ENCODE peak calls at places on chromosomes 3 and 15, in nine cellular contexts. H is AG04450, Z is esophagus muscularis mucosa, X is thoracic aorta, L is hepatocyte, W is heart right ventricle, J is mammary epithelial cell, M is H9, B is cardiac muscle cell. A is an unnamed sample.

GRCh38 chr15:27220199-27220598 is 249.2 kb downstream of the GABRG3 start:
- DNase-seq in H (no peak), Z (no peak), X (no peak), L (no peak), W (no peak), J (no peak), M (no peak), B (no peak), A (no peak)

GRCh38 chr15:73941044-73941443 is 14.8 kb downstream of the LOXL1 start:
- DNase-seq in H (peak; percentile 88), Z (no peak), X (peak; percentile 72), L (peak; percentile 68), W (no peak), J (no peak), M (no peak), B (peak; percentile 84), A (no peak)

GRCh38 chr15:35047528-35047927 is 37.6 kb downstream of the NANOGP8 start:
- DNase-seq in H (no peak), Z (no peak), X (no peak), L (no peak), W (no peak), J (no peak), M (no peak), B (no peak), A (no peak)

GRCh38 chr15:51757463-51757862 is 6.1 kb downstream of the TMOD2 start:
- DNase-seq in H (no peak), Z (no peak), X (no peak), L (no peak), W (no peak), J (no peak), M (peak; percentile 32), B (no peak), A (no peak)

GRCh38 chr3:196220587-196220986 is 4.3 kb downstream of the SLC51A start:
- DNase-seq in H (no peak), Z (no peak), X (no peak), L (no peak), W (peak; percentile 26), J (no peak), M (no peak), B (no peak), A (no peak)

GRCh38 chr3:38579551-38580449 is 69.7 kb downstream of the SCN5A start:
- DNase-seq in H (no peak), Z (peak; percentile 78), X (no peak), L (no peak), W (peak; percentile 53), J (no peak), M (peak; percentile 33), B (no peak), A (no peak)

GRCh38 chr15:51647128-51647562 is 24.6 kb upstream of the DMXL2 start:
- DNase-seq in H (no peak), Z (no peak), X (no peak), L (no peak), W (peak; percentile 51), J (peak; percentile 79), M (no peak), B (peak; percentile 74), A (no peak)

GRCh38 chr15:63107895-63108546 is 13.6 kb upstream of the LACTB start:
- DNase-seq in H (peak; percentile 100), Z (no peak), X (no peak), L (peak; percentile 71), W (no peak), J (peak; percentile 95), M (no peak), B (peak; percentile 100), A (no peak)

GRCh38 chr3:86416334-86416733 is 574.6 kb downstream of the VGLL3 start:
- DNase-seq in H (no peak), Z (no peak), X (no peak), L (no peak), W (no peak), J (peak; percentile 55), M (peak; percentile 31), B (no peak), A (no peak)

GRCh38 chr3:11734-12133 is 184.8 kb upstream of the CHL1 start:
- DNase-seq in H (no peak), Z (no peak), X (no peak), L (peak; percentile 33), W (no peak), J (no peak), M (peak; percentile 37), B (peak; percentile 8), A (no peak)

GRCh38 chr3:128435058-128435457 is 31.6 kb downstream of the DNAJB8 start:
- DNase-seq in H (no peak), Z (no peak), X (no peak), L (peak; percentile 42), W (no peak), J (no peak), M (peak; percentile 57), B (no peak), A (no peak)

GRCh38 chr3:177603137-177603603 is 405.9 kb upstream of the TBL1XR1 start:
- DNase-seq in H (no peak), Z (no peak), X (no peak), L (no peak), W (no peak), J (peak; percentile 40), M (no peak), B (peak; percentile 31), A (no peak)

GRCh38 chr3:129975332-129976090 is 991 bp downstream of the TRH start:
- DNase-seq in H (no peak), Z (no peak), X (no peak), L (peak; percentile 26), W (no peak), J (no peak), M (peak; percentile 70), B (no peak), A (peak; percentile 9)

GRCh38 chr15:69760263-69760855 is 307.7 kb downstream of the RPLP1 start:
- DNase-seq in H (no peak), Z (no peak), X (no peak), L (no peak), W (no peak), J (no peak), M (no peak), B (peak; percentile 88), A (no peak)

GRCh38 chr15:59892995-59893394 is 111.1 kb upstream of the FOXB1 start:
- DNase-seq in H (no peak), Z (no peak), X (no peak), L (peak; percentile 59), W (no peak), J (peak; percentile 26), M (peak; percentile 46), B (peak; percentile 37), A (no peak)

GRCh38 chr3:137180220-137180619 is 222.4 kb downstream of the IL20RB start:
- DNase-seq in H (no peak), Z (no peak), X (no peak), L (no peak), W (no peak), J (no peak), M (no peak), B (no peak), A (no peak)

GRCh38 chr3:45759851-45760250 is 36.5 kb downstream of the SLC6A20 start:
- DNase-seq in H (no peak), Z (peak; percentile 90), X (no peak), L (no peak), W (no peak), J (no peak), M (no peak), B (no peak), A (no peak)

GRCh38 chr3:13427662-13428603 is 7.8 kb upstream of the NUP210 start:
- DNase-seq in H (no peak), Z (no peak), X (no peak), L (no peak), W (no peak), J (no peak), M (no peak), B (no peak), A (peak; percentile 54)

GRCh38 chr3:127262533-127262932 is 25.3 kb downstream of the PRR20G start:
- DNase-seq in H (no peak), Z (no peak), X (no peak), L (no peak), W (no peak), J (no peak), M (no peak), B (no peak), A (no peak)

GRCh38 chr15:60575995-60576394 is 97.1 kb upstream of the ICE2 start:
- DNase-seq in H (no peak), Z (no peak), X (no peak), L (peak; percentile 25), W (no peak), J (peak; percentile 21), M (no peak), B (peak; percentile 22), A (no peak)

GRCh38 chr3:66041116-66041515 is 2.4 kb upstream of the MAGI1 start:
- DNase-seq in H (no peak), Z (no peak), X (no peak), L (no peak), W (no peak), J (no peak), M (no peak), B (peak; percentile 39), A (no peak)

GRCh38 chr3:43290961-43291360 is 4.6 kb downstream of the SNRK start:
- DNase-seq in H (no peak), Z (no peak), X (no peak), L (no peak), W (no peak), J (peak; percentile 31), M (no peak), B (peak; percentile 13), A (no peak)

GRCh38 chr3:103440539-103441113 is 1005.8 kb downstream of the ZPLD1 start:
- DNase-seq in H (no peak), Z (no peak), X (no peak), L (no peak), W (no peak), J (no peak), M (no peak), B (no peak), A (no peak)

GRCh38 chr15:75720787-75721461 is 8.3 kb upstream of the CSPG4 start:
- DNase-seq in H (no peak), Z (no peak), X (no peak), L (peak; percentile 61), W (no peak), J (peak; percentile 88), M (peak; percentile 76), B (no peak), A (no peak)
- H3K27ac ChIP-seq in H (no peak overlapping the region), Z (peak overlapping the region; percentile 88), X (no peak overlapping the region), L (no peak overlapping the region), W (no peak overlapping the region), J (no peak overlapping the region), M (no peak overlapping the region), B (no peak overlapping the region), A (no peak overlapping the region)

GRCh38 chr3:133926736-133927542 is 31.3 kb upstream of the RAB6B start:
- DNase-seq in H (no peak), Z (peak; percentile 89), X (no peak), L (peak; percentile 31), W (no peak), J (no peak), M (peak; percentile 68), B (no peak), A (no peak)
- TF ChIP-seq CTCF in H (peak; percentile 16), Z (no peak), X (no peak), L (no peak), W (no peak), J (no peak), M (peak; percentile 29), B (no peak), A (no peak)

GRCh38 chr3:150078983-150079739 is 108.5 kb upstream of the PFN2 start:
- DNase-seq in H (peak; percentile 62), Z (peak; percentile 88), X (peak; percentile 16), L (peak; percentile 75), W (no peak), J (peak; percentile 87), M (no peak), B (peak; percentile 89), A (no peak)
- H3K27ac ChIP-seq in H (peak overlapping the region; percentile 97), Z (peak overlapping the region; percentile 19), X (peak overlapping the region; percentile 43), L (peak overlapping the region; percentile 83), W (no peak overlapping the region), J (peak overlapping the region; percentile 75), M (no peak overlapping the region), B (no peak overlapping the region), A (no peak overlapping the region)

GRCh38 chr3:120147072-120147871 is 53.0 kb upstream of the GSK3B start:
- DNase-seq in H (no peak), Z (no peak), X (no peak), L (peak; percentile 31), W (no peak), J (peak; percentile 61), M (peak; percentile 41), B (no peak), A (peak; percentile 31)
- TF ChIP-seq CTCF in H (no peak), Z (no peak), X (no peak), L (peak; percentile 21), W (no peak), J (peak; percentile 33), M (peak; percentile 62), B (no peak), A (peak; percentile 69)

A was measured in CD4-positive, alpha-beta T cell.